ENCODE peak calls at places on chromosomes 6 and 20, in six cellular contexts. W is colonic mucosa; N is CD4-positive, alpha-beta T cell; P is GM13976; I is spleen; X is fibroblast of the aortic adventitia. U is an unnamed sample.

GRCh38 chr20:62296724-62297448 is 5.9 kb upstream of the ADRM1 start:
- DNase-seq in W (no peak), N (no peak), P (no peak), I (peak), X (no peak), U (no peak)

GRCh38 chr20:62358171-62358719 is 8.9 kb downstream of the LAMA5 start:
- DNase-seq in W (no peak), N (no peak), P (no peak), I (no peak), X (no peak), U (peak)

GRCh38 chr6:157728183-157728881 is 94.7 kb upstream of the SNX9 start:
- DNase-seq in W (peak), N (no peak), P (no peak), I (no peak), X (no peak), U (peak)

GRCh38 chr20:61868466-61869090 is 197.1 kb downstream of the TAF4 start:
- DNase-seq in W (no peak), N (no peak), P (no peak), I (no peak), X (no peak), U (no peak)

GRCh38 chr20:47347661-47348462 is 8.6 kb downstream of the ZMYND8 start:
- DNase-seq in W (no peak), N (no peak), P (no peak), I (no peak), X (no peak), U (no peak)

GRCh38 chr6:123808556-123808955 is 4.9 kb downstream of the NKAIN2 start:
- DNase-seq in W (no peak), N (no peak), P (no peak), I (no peak), X (no peak), U (no peak)

GRCh38 chr6:3294921-3295871 is 36.4 kb downstream of the PSMG4 start:
- DNase-seq in W (no peak), N (no peak), P (no peak), I (peak), X (no peak), U (peak)

GRCh38 chr6:23728707-23729106 is 397.3 kb upstream of the NRSN1 start:
- DNase-seq in W (peak), N (no peak), P (no peak), I (no peak), X (no peak), U (no peak)

GRCh38 chr20:58993332-58994248 is 12.5 kb downstream of the NELFCD start:
- DNase-seq in W (no peak), N (no peak), P (peak), I (peak), X (no peak), U (no peak)

GRCh38 chr6:42316981-42317380 is 99.3 kb upstream of the MRPS10 start:
- DNase-seq in W (no peak), N (no peak), P (no peak), I (no peak), X (peak), U (no peak)

GRCh38 chr6:111602481-111603404 is 2.9 kb downstream of the TRAF3IP2 start:
- DNase-seq in W (peak), N (no peak), P (no peak), I (no peak), X (peak), U (no peak)

GRCh38 chr20:41854765-41855164 is 236.6 kb upstream of the CHD6 start:
- DNase-seq in W (no peak), N (no peak), P (no peak), I (no peak), X (no peak), U (no peak)

GRCh38 chr6:100468013-100468622 is 3.4 kb upstream of the SIM1 start:
- DNase-seq in W (no peak), N (no peak), P (peak), I (no peak), X (no peak), U (no peak)

GRCh38 chr6:165091121-165091785 is 218.2 kb downstream of the C6orf118 start:
- DNase-seq in W (no peak), N (no peak), P (no peak), I (no peak), X (no peak), U (no peak)

GRCh38 chr6:110878751-110879539 is 4.4 kb downstream of the AMD1 start:
- DNase-seq in W (peak), N (peak), P (peak), I (no peak), X (peak), U (peak)

GRCh38 chr6:14818422-14818884 is 427.4 kb upstream of the JARID2 start:
- DNase-seq in W (peak), N (no peak), P (no peak), I (no peak), X (no peak), U (no peak)

GRCh38 chr20:47929368-47930115 is 144.3 kb upstream of the SULF2 start:
- DNase-seq in W (no peak), N (no peak), P (no peak), I (no peak), X (peak), U (peak)

GRCh38 chr20:3686867-3687321 is 5.1 kb upstream of the ADAM33 start:
- DNase-seq in W (peak), N (no peak), P (no peak), I (no peak), X (peak), U (no peak)

GRCh38 chr6:63677282-63677681 is 41.7 kb downstream of the PHF3 start:
- DNase-seq in W (no peak), N (no peak), P (no peak), I (no peak), X (no peak), U (no peak)

GRCh38 chr6:10138917-10139316 is 276.0 kb downstream of the TFAP2A start:
- DNase-seq in W (no peak), N (no peak), P (no peak), I (no peak), X (peak), U (no peak)

GRCh38 chr20:57274846-57275245 is 8.4 kb upstream of the BMP7 start:
- DNase-seq in W (no peak), N (no peak), P (no peak), I (no peak), X (no peak), U (no peak)

GRCh38 chr20:57435105-57435497 is 43.9 kb downstream of the RBM38 start:
- DNase-seq in W (no peak), N (no peak), P (no peak), I (no peak), X (no peak), U (no peak)

GRCh38 chr20:46023148-46023484 is 5.9 kb upstream of the SLC12A5 start:
- DNase-seq in W (no peak), N (no peak), P (no peak), I (no peak), X (no peak), U (no peak)

GRCh38 chr6:53115113-53115512 is 33.5 kb downstream of the GCM1 start:
- DNase-seq in W (no peak), N (no peak), P (no peak), I (no peak), X (no peak), U (no peak)

GRCh38 chr6:138211048-138211581 is 7.2 kb downstream of the PBOV1 start:
- DNase-seq in W (no peak), N (no peak), P (no peak), I (no peak), X (no peak), U (no peak)

GRCh38 chr20:1870792-1871550 is 24.2 kb upstream of the SIRPA start:
- DNase-seq in W (no peak), N (no peak), P (peak), I (no peak), X (peak), U (no peak)

GRCh38 chr6:49540614-49541013 is 9.9 kb upstream of the C6orf141 start:
- DNase-seq in W (no peak), N (no peak), P (no peak), I (no peak), X (peak), U (no peak)

GRCh38 chr20:15945301-15945700 is 627.9 kb downstream of the KIF16B start:
- DNase-seq in W (no peak), N (no peak), P (no peak), I (no peak), X (no peak), U (no peak)

GRCh38 chr6:4291453-4292403 is 156.4 kb upstream of the ECI2 start:
- DNase-seq in W (no peak), N (no peak), P (no peak), I (no peak), X (peak), U (peak)

GRCh38 chr6:39087197-39087596 is 27.8 kb downstream of the SAYSD1 start:
- DNase-seq in W (no peak), N (no peak), P (no peak), I (no peak), X (no peak), U (no peak)

GRCh38 chr6:39090036-39090435 is 24.9 kb downstream of the SAYSD1 start:
- DNase-seq in W (no peak), N (no peak), P (no peak), I (no peak), X (no peak), U (no peak)

GRCh38 chr6:39086711-39087110 is 28.3 kb downstream of the SAYSD1 start:
- DNase-seq in W (no peak), N (no peak), P (no peak), I (no peak), X (no peak), U (no peak)

GRCh38 chr6:39086294-39086693 is 28.7 kb downstream of the SAYSD1 start:
- DNase-seq in W (no peak), N (no peak), P (peak), I (no peak), X (no peak), U (no peak)

DNA sequence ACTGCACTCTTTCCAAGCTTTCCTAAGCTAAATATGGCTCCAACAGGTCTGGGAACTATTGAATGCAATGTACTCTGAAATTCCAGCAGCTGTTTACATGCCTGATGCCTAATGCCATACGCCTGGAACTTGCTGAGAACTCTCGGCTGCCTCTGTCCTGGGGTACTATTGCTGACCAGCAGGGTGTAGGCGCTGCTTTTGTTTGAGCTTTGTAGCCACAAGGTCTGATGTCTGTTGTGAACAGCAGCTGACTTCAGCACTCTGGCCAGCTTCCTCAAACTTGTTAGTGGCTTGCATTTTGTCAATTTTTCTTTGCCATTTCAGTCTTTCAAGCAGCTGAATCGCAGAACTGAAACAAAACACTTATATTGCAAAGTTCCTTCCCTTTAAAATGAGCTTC is 26.7 kb downstream of the SAYSD1 start:
- DNase-seq in W (no peak), N (no peak), P (peak), I (no peak), X (peak), U (no peak)
- TF ChIP-seq CTCF in W (no peak), N (no peak), P (no peak), I (no peak), X (peak), U (no peak)

GRCh38 chr6:7644394-7644793 is 54.4 kb downstream of the SNRNP48 start:
- DNase-seq in W (no peak), N (no peak), P (no peak), I (no peak), X (no peak), U (no peak)

GRCh38 chr6:7639427-7639826 is 49.4 kb downstream of the SNRNP48 start:
- DNase-seq in W (no peak), N (no peak), P (no peak), I (no peak), X (no peak), U (no peak)

GRCh38 chr6:7636151-7636550 is 46.2 kb downstream of the SNRNP48 start:
- DNase-seq in W (no peak), N (no peak), P (no peak), I (no peak), X (no peak), U (no peak)

GRCh38 chr6:7642784-7643183 is 52.8 kb downstream of the SNRNP48 start:
- DNase-seq in W (peak), N (no peak), P (no peak), I (no peak), X (no peak), U (no peak)

GRCh38 chr6:7640607-7641577 is 50.9 kb downstream of the SNRNP48 start:
- DNase-seq in W (no peak), N (no peak), P (no peak), I (no peak), X (peak), U (peak)
- TF ChIP-seq CTCF in W (no peak), N (no peak), P (no peak), I (no peak), X (no peak), U (no peak)

GRCh38 chr6:80105972-80106417 is 476 bp upstream of the BCKDHB start:
- DNase-seq in W (no peak), N (no peak), P (no peak), I (no peak), X (no peak), U (no peak)
- TF ChIP-seq CTCF in W (no peak), N (no peak), P (no peak), I (no peak), X (no peak), U (no peak)

GRCh38 chr6:40885139-40885774 is 153.8 kb downstream of the UNC5CL start:
- DNase-seq in W (no peak), N (no peak), P (no peak), I (no peak), X (no peak), U (no peak)

GRCh38 chr6:40887904-40888303 is 151.1 kb downstream of the UNC5CL start:
- DNase-seq in W (no peak), N (no peak), P (no peak), I (no peak), X (no peak), U (no peak)

GRCh38 chr6:40889137-40889832 is 149.7 kb downstream of the UNC5CL start:
- DNase-seq in W (no peak), N (no peak), P (no peak), I (no peak), X (no peak), U (no peak)

GRCh38 chr6:40888456-40888990 is 150.5 kb downstream of the UNC5CL start:
- DNase-seq in W (no peak), N (no peak), P (no peak), I (no peak), X (no peak), U (no peak)

GRCh38 chr6:40887079-40887822 is 151.8 kb downstream of the UNC5CL start:
- DNase-seq in W (no peak), N (no peak), P (no peak), I (no peak), X (no peak), U (no peak)
- TF ChIP-seq CTCF in W (no peak), N (no peak), P (no peak), I (no peak), X (no peak), U (no peak)

GRCh38 chr6:30981942-30982772 is 1.4 kb upstream of the MUC21 start:
- DNase-seq in W (peak), N (no peak), P (no peak), I (no peak), X (peak), U (peak)
- TF ChIP-seq CTCF in W (no peak), N (no peak), P (no peak), I (no peak), X (peak), U (no peak)

GRCh38 chr6:27314046-27314445 is 2.0 kb upstream of the POM121L2 start:
- DNase-seq in W (no peak), N (no peak), P (no peak), I (no peak), X (no peak), U (no peak)

GRCh38 chr6:27311806-27312145 is 297 bp downstream of the POM121L2 start:
- DNase-seq in W (no peak), N (no peak), P (no peak), I (no peak), X (no peak), U (no peak)

GRCh38 chr6:27312146-27312949 is at the start of gene POM121L2:
- DNase-seq in W (peak), N (peak), P (peak), I (peak), X (peak), U (peak)

DNA sequence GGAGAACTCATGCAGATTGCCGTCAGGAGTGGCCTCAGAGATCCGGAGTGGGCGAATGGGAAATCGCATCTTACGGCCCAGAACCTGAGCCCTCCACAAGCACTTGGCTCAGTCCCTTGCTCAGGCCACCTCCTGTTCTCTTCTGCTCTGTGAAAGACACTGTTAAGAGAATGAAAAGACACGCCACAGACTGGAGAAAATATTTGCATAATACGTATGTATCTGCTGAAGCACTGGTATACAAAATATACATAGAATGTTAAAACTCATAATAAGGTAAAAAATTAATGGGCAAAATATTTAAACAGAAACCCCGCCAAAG is 838 bp upstream of the POM121L2 start:
- DNase-seq in W (no peak), N (no peak), P (no peak), I (no peak), X (no peak), U (no peak)
- TF ChIP-seq CTCF in W (no peak), N (peak), P (no peak), I (no peak), X (no peak), U (peak)

GRCh38 chr20:53580376-53581111 is 13.1 kb downstream of the ZNF217 start:
- DNase-seq in W (no peak), N (no peak), P (no peak), I (no peak), X (peak), U (no peak)
- TF ChIP-seq CTCF in W (peak), N (no peak), P (no peak), I (no peak), X (peak), U (peak)

U was measured in Calu3.